ENCODE peak calls at places on chromosomes 16 and 17, in ten cellular contexts. One of them, this sample, is unnamed. For H3K9me3, the result is how much of the 10 kb centered on the place peaks cover.

GRCh38 chr16:84545114-84545737 is 40.8 kb upstream of the MEAK7 start:
- DNase-seq in MM.1S: no peak
- DNase-seq in PC-3: no peak
- DNase-seq in Peyer's patch: no peak
- DNase-seq in A673: no peak
- DNase-seq in left ventricle myocardium inferior: no peak
- DNase-seq in HCT116: no peak
- DNase-seq in adrenal gland: no peak
- DNase-seq in psoas muscle: no peak
- DNase-seq in cardiac muscle cell: no peak
- DNase-seq in this sample: no peak

GRCh38 chr16:8168016-8168415 is 422.3 kb downstream of the TMEM114 start:
- DNase-seq in MM.1S: no peak
- DNase-seq in HCT116: no peak
- DNase-seq in A673: no peak
- DNase-seq in PC-3: no peak
- DNase-seq in cardiac muscle cell: no peak
- DNase-seq in Peyer's patch: no peak
- DNase-seq in adrenal gland: no peak
- DNase-seq in psoas muscle: no peak
- DNase-seq in left ventricle myocardium inferior: no peak
- DNase-seq in this sample: no peak

GRCh38 chr16:69143116-69143515 is 10.7 kb downstream of the UTP4 start:
- DNase-seq in A673: peak
- DNase-seq in left ventricle myocardium inferior: no peak
- DNase-seq in cardiac muscle cell: no peak
- DNase-seq in psoas muscle: no peak
- DNase-seq in HCT116: no peak
- DNase-seq in Peyer's patch: no peak
- DNase-seq in PC-3: no peak
- DNase-seq in adrenal gland: no peak
- DNase-seq in MM.1S: no peak
- DNase-seq in this sample: no peak

GRCh38 chr17:8789743-8790142 is 9.4 kb downstream of the MFSD6L start:
- DNase-seq in Peyer's patch: no peak
- DNase-seq in PC-3: no peak
- DNase-seq in HCT116: no peak
- DNase-seq in A673: no peak
- DNase-seq in psoas muscle: no peak
- DNase-seq in MM.1S: no peak
- DNase-seq in adrenal gland: no peak
- DNase-seq in left ventricle myocardium inferior: no peak
- DNase-seq in cardiac muscle cell: no peak
- DNase-seq in this sample: no peak

GRCh38 chr17:10149573-10150399 is 48.6 kb downstream of the GAS7 start:
- DNase-seq in adrenal gland: no peak
- DNase-seq in left ventricle myocardium inferior: no peak
- DNase-seq in Peyer's patch: no peak
- DNase-seq in cardiac muscle cell: no peak
- DNase-seq in A673: no peak
- DNase-seq in MM.1S: no peak
- DNase-seq in HCT116: peak
- DNase-seq in psoas muscle: no peak
- DNase-seq in PC-3: peak
- DNase-seq in this sample: no peak

GRCh38 chr17:44387773-44388172 is 1.7 kb downstream of the ITGA2B start:
- DNase-seq in left ventricle myocardium inferior: no peak
- DNase-seq in PC-3: no peak
- DNase-seq in A673: no peak
- DNase-seq in HCT116: no peak
- DNase-seq in cardiac muscle cell: no peak
- DNase-seq in Peyer's patch: no peak
- DNase-seq in psoas muscle: no peak
- DNase-seq in MM.1S: no peak
- DNase-seq in adrenal gland: no peak
- DNase-seq in this sample: no peak

GRCh38 chr16:77191259-77191969 is 424 bp downstream of the MON1B start:
- DNase-seq in adrenal gland: peak
- DNase-seq in PC-3: no peak
- DNase-seq in psoas muscle: peak
- DNase-seq in MM.1S: peak
- DNase-seq in A673: no peak
- DNase-seq in left ventricle myocardium inferior: no peak
- DNase-seq in HCT116: no peak
- DNase-seq in cardiac muscle cell: no peak
- DNase-seq in Peyer's patch: peak
- DNase-seq in this sample: no peak

GRCh38 chr17:75843577-75844529 is at the start of gene UNC13D:
- DNase-seq in HCT116: no peak
- DNase-seq in PC-3: peak
- DNase-seq in cardiac muscle cell: no peak
- DNase-seq in Peyer's patch: no peak
- DNase-seq in MM.1S: no peak
- DNase-seq in psoas muscle: no peak
- DNase-seq in A673: no peak
- DNase-seq in left ventricle myocardium inferior: no peak
- DNase-seq in adrenal gland: peak
- DNase-seq in this sample: no peak

GRCh38 chr17:66637491-66637890 is 197.4 kb upstream of the CACNG5 start:
- DNase-seq in A673: no peak
- DNase-seq in Peyer's patch: no peak
- DNase-seq in PC-3: no peak
- DNase-seq in HCT116: no peak
- DNase-seq in MM.1S: no peak
- DNase-seq in adrenal gland: no peak
- DNase-seq in cardiac muscle cell: no peak
- DNase-seq in left ventricle myocardium inferior: no peak
- DNase-seq in psoas muscle: no peak
- DNase-seq in this sample: no peak

GRCh38 chr17:42097691-42098661 is at the start of gene ZNF385C:
- DNase-seq in psoas muscle: no peak
- DNase-seq in adrenal gland: no peak
- DNase-seq in HCT116: no peak
- DNase-seq in A673: no peak
- DNase-seq in Peyer's patch: no peak
- DNase-seq in MM.1S: no peak
- DNase-seq in left ventricle myocardium inferior: no peak
- DNase-seq in cardiac muscle cell: peak
- DNase-seq in PC-3: no peak
- DNase-seq in this sample: no peak

GRCh38 chr17:10827898-10828552 is 9.9 kb downstream of the PIRT start:
- DNase-seq in PC-3: no peak
- DNase-seq in left ventricle myocardium inferior: no peak
- DNase-seq in HCT116: no peak
- DNase-seq in psoas muscle: no peak
- DNase-seq in A673: no peak
- DNase-seq in cardiac muscle cell: peak
- DNase-seq in adrenal gland: no peak
- DNase-seq in Peyer's patch: no peak
- DNase-seq in MM.1S: no peak
- DNase-seq in this sample: no peak

GRCh38 chr17:15194859-15195277 is 70.3 kb downstream of the PMP22 start:
- DNase-seq in adrenal gland: no peak
- DNase-seq in left ventricle myocardium inferior: no peak
- DNase-seq in cardiac muscle cell: no peak
- DNase-seq in A673: no peak
- DNase-seq in psoas muscle: no peak
- DNase-seq in PC-3: no peak
- DNase-seq in MM.1S: no peak
- DNase-seq in Peyer's patch: no peak
- DNase-seq in HCT116: no peak
- DNase-seq in this sample: no peak

GRCh38 chr17:63816669-63817068 is 10.6 kb upstream of the PSMC5 start:
- DNase-seq in PC-3: no peak
- DNase-seq in Peyer's patch: no peak
- DNase-seq in psoas muscle: no peak
- DNase-seq in cardiac muscle cell: no peak
- DNase-seq in A673: no peak
- DNase-seq in MM.1S: no peak
- DNase-seq in HCT116: no peak
- DNase-seq in adrenal gland: no peak
- DNase-seq in left ventricle myocardium inferior: no peak
- DNase-seq in this sample: peak

GRCh38 chr17:10018461-10018891 is 113.4 kb upstream of the RCVRN start:
- DNase-seq in A673: no peak
- DNase-seq in adrenal gland: no peak
- DNase-seq in HCT116: no peak
- DNase-seq in Peyer's patch: no peak
- DNase-seq in MM.1S: no peak
- DNase-seq in cardiac muscle cell: no peak
- DNase-seq in psoas muscle: no peak
- DNase-seq in PC-3: no peak
- DNase-seq in left ventricle myocardium inferior: no peak
- DNase-seq in this sample: no peak

GRCh38 chr16:971582-971905 is 760 bp upstream of the LMF1 start:
- DNase-seq in psoas muscle: no peak
- DNase-seq in Peyer's patch: no peak
- DNase-seq in A673: no peak
- DNase-seq in left ventricle myocardium inferior: no peak
- DNase-seq in PC-3: no peak
- DNase-seq in cardiac muscle cell: no peak
- DNase-seq in MM.1S: no peak
- DNase-seq in HCT116: no peak
- DNase-seq in adrenal gland: no peak
- DNase-seq in this sample: no peak

DNA sequence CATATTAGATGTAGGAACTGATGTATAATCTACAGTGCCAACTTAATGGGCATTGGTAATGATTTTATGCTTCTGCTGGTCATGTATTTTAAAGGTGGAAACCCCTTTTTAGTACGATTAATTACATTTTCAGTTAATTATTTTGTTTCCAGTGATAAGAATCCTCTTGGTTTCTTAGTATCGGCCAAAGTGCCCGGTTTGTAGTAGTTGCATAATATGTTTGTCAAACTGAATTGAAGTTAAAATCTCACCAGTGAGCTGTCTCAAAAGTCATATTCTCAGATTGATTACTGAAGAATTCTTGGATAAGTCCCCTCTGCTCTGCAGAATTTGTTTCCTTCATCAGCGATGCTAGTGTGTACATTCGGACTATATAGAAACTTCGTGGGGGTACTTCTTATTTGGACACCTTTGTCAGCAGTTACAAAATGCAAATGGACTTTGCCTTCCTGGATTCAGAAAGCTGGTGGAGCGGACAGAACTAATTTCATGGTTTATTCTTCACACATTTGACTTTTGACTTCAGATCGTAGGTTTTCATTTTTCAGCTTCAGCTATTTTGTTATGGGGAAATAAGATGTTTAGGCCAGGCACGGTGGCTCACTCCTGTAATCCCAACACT is 28.2 kb downstream of the SLC47A1 start:
- DNase-seq in cardiac muscle cell: no peak
- DNase-seq in psoas muscle: no peak
- DNase-seq in PC-3: no peak
- DNase-seq in left ventricle myocardium inferior: no peak
- DNase-seq in HCT116: no peak
- DNase-seq in Peyer's patch: no peak
- DNase-seq in MM.1S: no peak
- DNase-seq in adrenal gland: no peak
- DNase-seq in A673: no peak
- DNase-seq in this sample: no peak
- H3K9me3 ChIP-seq in cardiac muscle cell: under half
- H3K9me3 ChIP-seq in psoas muscle: under half
- H3K9me3 ChIP-seq in PC-3: under half
- H3K9me3 ChIP-seq in left ventricle myocardium inferior: under half
- H3K9me3 ChIP-seq in HCT116: under half
- H3K9me3 ChIP-seq in Peyer's patch: under half
- H3K9me3 ChIP-seq in MM.1S: under half
- H3K9me3 ChIP-seq in adrenal gland: under half
- H3K9me3 ChIP-seq in A673: under half
- H3K9me3 ChIP-seq in this sample: under half

DNA sequence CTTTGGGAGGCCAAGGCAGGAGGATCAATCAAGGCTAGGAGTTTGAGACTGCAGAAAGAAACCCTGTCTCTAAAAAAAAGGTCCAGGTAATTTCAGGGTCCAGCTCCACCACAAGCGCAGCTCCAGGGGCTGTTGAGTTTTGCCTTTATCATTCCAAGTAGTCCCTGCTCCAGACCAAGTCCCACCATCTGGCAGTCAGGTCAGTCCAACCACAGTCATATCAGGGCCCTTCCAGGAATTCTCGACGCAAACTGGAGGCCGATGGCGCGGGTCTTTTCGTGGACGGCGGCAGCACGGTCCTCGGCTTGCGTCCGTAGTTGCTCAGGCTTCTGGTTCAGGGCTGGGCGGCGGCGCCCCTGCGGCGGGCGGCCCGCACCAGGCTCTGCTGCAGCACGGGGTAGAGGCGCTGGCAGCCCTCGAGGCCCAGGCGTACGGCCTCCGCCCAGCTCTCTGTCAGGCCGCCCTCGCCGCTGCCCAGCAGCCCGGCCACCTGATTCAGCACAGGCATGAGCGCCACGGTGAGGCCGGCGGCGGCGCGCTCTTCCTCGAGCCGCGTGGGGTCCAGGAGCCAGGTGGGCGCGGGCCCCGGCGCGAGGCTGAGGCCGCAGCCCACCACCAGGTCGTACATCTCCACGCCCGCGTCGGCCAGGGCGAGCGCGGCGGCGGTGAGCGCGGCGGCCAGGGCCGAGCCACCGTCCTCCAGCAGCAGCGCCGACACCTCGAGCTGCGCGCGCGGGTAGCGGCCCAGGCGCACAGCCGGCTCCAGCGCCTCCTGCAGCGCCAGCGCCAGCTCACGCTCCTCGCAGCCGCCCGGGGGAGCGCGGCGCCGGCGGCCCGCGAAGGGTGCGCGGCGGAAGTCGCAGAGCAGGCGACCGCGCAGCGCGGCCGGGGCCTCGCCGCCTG is 741 bp downstream of the EXOSC6 start:
- DNase-seq in cardiac muscle cell: peak
- DNase-seq in Peyer's patch: peak
- DNase-seq in A673: peak
- DNase-seq in left ventricle myocardium inferior: no peak
- DNase-seq in psoas muscle: peak
- DNase-seq in adrenal gland: peak
- DNase-seq in PC-3: peak
- DNase-seq in HCT116: no peak
- DNase-seq in MM.1S: peak
- DNase-seq in this sample: no peak
- H3K27ac ChIP-seq in cardiac muscle cell: peak
- H3K27ac ChIP-seq in Peyer's patch: peak
- H3K27ac ChIP-seq in A673: peak
- H3K27ac ChIP-seq in left ventricle myocardium inferior: peak
- H3K27ac ChIP-seq in psoas muscle: peak
- H3K27ac ChIP-seq in adrenal gland: peak
- H3K27ac ChIP-seq in PC-3: no peak
- H3K27ac ChIP-seq in HCT116: peak
- H3K27ac ChIP-seq in MM.1S: peak
- H3K27ac ChIP-seq in this sample: no peak

GRCh38 chr16:66660422-66661209 is 35.9 kb downstream of the CMTM4 start:
- DNase-seq in psoas muscle: peak
- DNase-seq in left ventricle myocardium inferior: peak
- DNase-seq in MM.1S: no peak
- DNase-seq in HCT116: no peak
- DNase-seq in PC-3: peak
- DNase-seq in Peyer's patch: no peak
- DNase-seq in A673: peak
- DNase-seq in cardiac muscle cell: peak
- DNase-seq in adrenal gland: peak
- DNase-seq in this sample: peak
- TF ChIP-seq CTCF in psoas muscle: peak
- TF ChIP-seq CTCF in left ventricle myocardium inferior: peak
- TF ChIP-seq CTCF in MM.1S: no peak
- TF ChIP-seq CTCF in HCT116: no peak
- TF ChIP-seq CTCF in PC-3: peak
- TF ChIP-seq CTCF in Peyer's patch: no peak
- TF ChIP-seq CTCF in A673: peak
- TF ChIP-seq CTCF in cardiac muscle cell: peak
- TF ChIP-seq CTCF in adrenal gland: no peak
- TF ChIP-seq CTCF in this sample: peak

GRCh38 chr16:3289998-3290673 is 6.8 kb downstream of the ZNF263 start:
- DNase-seq in cardiac muscle cell: no peak
- DNase-seq in psoas muscle: no peak
- DNase-seq in adrenal gland: no peak
- DNase-seq in HCT116: no peak
- DNase-seq in MM.1S: no peak
- DNase-seq in left ventricle myocardium inferior: no peak
- DNase-seq in Peyer's patch: no peak
- DNase-seq in PC-3: no peak
- DNase-seq in A673: no peak
- DNase-seq in this sample: no peak
- H3K9me3 ChIP-seq in cardiac muscle cell: under half
- H3K9me3 ChIP-seq in psoas muscle: half or more
- H3K9me3 ChIP-seq in adrenal gland: under half
- H3K9me3 ChIP-seq in HCT116: under half
- H3K9me3 ChIP-seq in MM.1S: under half
- H3K9me3 ChIP-seq in left ventricle myocardium inferior: half or more
- H3K9me3 ChIP-seq in Peyer's patch: under half
- H3K9me3 ChIP-seq in PC-3: under half
- H3K9me3 ChIP-seq in A673: half or more
- H3K9me3 ChIP-seq in this sample: half or more